ENCODE peak calls at places on chromosomes 4 and X, in seven cellular contexts. H is tibial nerve, C is right lobe of liver, Z is A549, X is erythroblast, F is vagina, R is spleen. P is an unnamed sample.

GRCh38 chr4:82745173-82745842 is 53.3 kb downstream of the SCD5 start:
- DNase-seq in X (no peak), F (no peak), R (no peak), Z (no peak), C (no peak), H (no peak), P (no peak)

GRCh38 chr4:61443813-61444510 is 243.8 kb downstream of the ADGRL3 start:
- DNase-seq in X (no peak), C (no peak), F (no peak), Z (no peak), R (no peak), H (no peak), P (no peak)

GRCh38 chrX:53073115-53073581 is 9.0 kb upstream of the TSPYL2 start:
- DNase-seq in X (no peak), F (no peak), H (no peak), C (no peak), Z (no peak), R (peak; percentile 55), P (no peak)

GRCh38 chr4:65242156-65242846 is 428.0 kb downstream of the EPHA5 start:
- DNase-seq in H (no peak), Z (no peak), F (no peak), C (no peak), X (no peak), R (no peak), P (no peak)

GRCh38 chr4:123007679-123008078 is 85.3 kb upstream of the NUDT6 start:
- DNase-seq in C (no peak), X (no peak), Z (no peak), H (no peak), R (no peak), F (no peak), P (no peak)

GRCh38 chr4:36189511-36190226 is 54.6 kb downstream of the ARAP2 start:
- DNase-seq in Z (no peak), H (no peak), F (no peak), R (no peak), C (no peak), X (no peak), P (no peak)

GRCh38 chrX:70613295-70613694 is 168.7 kb downstream of the DLG3 start:
- DNase-seq in Z (no peak), H (no peak), C (no peak), X (no peak), F (no peak), R (no peak), P (no peak)

GRCh38 chr4:64353904-64354303 is 55.3 kb downstream of the TECRL start:
- DNase-seq in Z (no peak), F (no peak), X (no peak), C (no peak), H (no peak), R (no peak), P (no peak)

GRCh38 chrX:56728321-56728720 is 722 bp upstream of the NBDY start:
- DNase-seq in R (no peak), X (no peak), C (no peak), H (no peak), Z (no peak), F (no peak), P (no peak)

GRCh38 chr4:168076989-168077725 is 15.2 kb upstream of the ANXA10 start:
- DNase-seq in Z (peak; percentile 4), C (peak; percentile 20), X (peak; percentile 48), H (peak; percentile 64), F (no peak), R (no peak), P (peak; percentile 84)

GRCh38 chr4:104906274-104906673 is 240.4 kb upstream of the TET2 start:
- DNase-seq in H (no peak), X (no peak), F (no peak), Z (no peak), R (no peak), C (no peak), P (no peak)

GRCh38 chr4:183797445-183798248 is 107.5 kb upstream of the STOX2 start:
- DNase-seq in F (no peak), R (peak; percentile 87), X (no peak), H (no peak), C (peak; percentile 34), Z (peak; percentile 17), P (peak; percentile 35)

GRCh38 chrX:72048515-72049455 is 82.9 kb downstream of the RTL5 start:
- DNase-seq in H (no peak), X (peak; percentile 33), F (no peak), Z (no peak), R (no peak), C (no peak), P (no peak)

GRCh38 chrX:135528274-135528673 is 7.8 kb downstream of the INTS6L start:
- DNase-seq in C (no peak), X (no peak), H (no peak), R (no peak), Z (no peak), F (no peak), P (no peak)

GRCh38 chr4:17650404-17650803 is 36.0 kb downstream of the MED28 start:
- DNase-seq in H (no peak), C (no peak), R (no peak), F (peak; percentile 34), X (no peak), Z (no peak), P (no peak)

GRCh38 chrX:131763674-131764073 is 219.8 kb downstream of the OR13H1 start:
- DNase-seq in C (peak; percentile 53), H (no peak), X (no peak), R (peak; percentile 79), F (peak; percentile 90), Z (peak; percentile 69), P (no peak)

GRCh38 chr4:2412885-2413716 is 5.3 kb downstream of the ZFYVE28 start:
- DNase-seq in H (no peak), F (no peak), X (peak; percentile 62), C (peak; percentile 77), R (peak; percentile 93), Z (peak; percentile 84), P (peak; percentile 84)
- TF ChIP-seq POLR2A in H (no peak), F (no peak), X (peak; percentile 38), C (peak; percentile 25), R (no peak), Z (peak; percentile 40), P (no peak)

GRCh38 chrX:85243761-85244410 is at the start of the genes SATL1 and ZNF711:
- DNase-seq in F (no peak), H (no peak), R (peak; percentile 70), Z (peak; percentile 14), C (peak; percentile 22), X (peak; percentile 65), P (peak; percentile 87)

GRCh38 chrX:85243155-85243554 is 424 bp downstream of the SATL1 start:
- DNase-seq in R (no peak), H (no peak), F (no peak), Z (no peak), X (peak; percentile 0), C (no peak), P (no peak)

DNA sequence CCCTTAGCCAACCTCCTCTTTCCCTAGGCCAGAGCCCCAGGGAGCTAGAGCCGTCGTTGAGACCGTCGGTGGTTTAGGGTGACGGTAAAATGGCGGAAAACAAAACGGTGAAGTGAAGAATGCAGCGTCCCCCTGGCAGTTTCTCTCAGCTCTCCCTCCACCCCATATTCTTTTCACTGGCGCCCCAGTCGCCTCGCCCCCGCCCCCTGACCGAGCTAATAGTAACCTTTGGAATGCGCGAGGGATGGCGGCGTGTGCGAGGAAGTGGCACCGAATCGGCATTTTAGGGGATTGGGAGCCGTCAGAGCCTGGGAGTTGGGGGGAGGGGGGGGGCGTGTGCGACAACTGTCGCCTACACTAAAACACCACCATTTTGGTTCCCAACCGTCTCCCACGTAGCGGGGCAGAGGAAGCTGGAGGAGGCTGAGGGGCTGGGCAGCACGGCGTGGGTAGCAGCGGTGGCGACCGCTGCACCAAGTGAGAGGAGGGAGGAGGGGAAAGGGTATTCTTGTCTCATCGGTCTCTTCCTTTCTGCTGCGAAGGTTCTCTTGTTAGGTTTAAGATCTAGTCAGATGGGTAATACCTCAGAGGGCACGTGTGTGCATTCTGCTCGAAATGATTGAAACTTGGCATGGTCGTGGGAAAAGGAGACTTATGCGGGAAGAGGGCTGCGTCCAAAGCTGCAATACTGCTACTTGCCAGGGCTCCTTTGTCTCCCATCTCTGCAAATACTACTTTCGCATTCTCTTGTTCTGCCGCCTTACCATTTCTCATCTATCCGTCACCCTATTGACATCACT is 820 bp downstream of the ZNF711 start:
- DNase-seq in Z (peak; percentile 5), R (peak; percentile 61), F (no peak), H (no peak), C (peak; percentile 9), X (peak; percentile 43), P (peak; percentile 16)
- TF ChIP-seq POLR2A in Z (no peak), R (no peak), F (no peak), H (no peak), C (no peak), X (no peak), P (no peak)

DNA sequence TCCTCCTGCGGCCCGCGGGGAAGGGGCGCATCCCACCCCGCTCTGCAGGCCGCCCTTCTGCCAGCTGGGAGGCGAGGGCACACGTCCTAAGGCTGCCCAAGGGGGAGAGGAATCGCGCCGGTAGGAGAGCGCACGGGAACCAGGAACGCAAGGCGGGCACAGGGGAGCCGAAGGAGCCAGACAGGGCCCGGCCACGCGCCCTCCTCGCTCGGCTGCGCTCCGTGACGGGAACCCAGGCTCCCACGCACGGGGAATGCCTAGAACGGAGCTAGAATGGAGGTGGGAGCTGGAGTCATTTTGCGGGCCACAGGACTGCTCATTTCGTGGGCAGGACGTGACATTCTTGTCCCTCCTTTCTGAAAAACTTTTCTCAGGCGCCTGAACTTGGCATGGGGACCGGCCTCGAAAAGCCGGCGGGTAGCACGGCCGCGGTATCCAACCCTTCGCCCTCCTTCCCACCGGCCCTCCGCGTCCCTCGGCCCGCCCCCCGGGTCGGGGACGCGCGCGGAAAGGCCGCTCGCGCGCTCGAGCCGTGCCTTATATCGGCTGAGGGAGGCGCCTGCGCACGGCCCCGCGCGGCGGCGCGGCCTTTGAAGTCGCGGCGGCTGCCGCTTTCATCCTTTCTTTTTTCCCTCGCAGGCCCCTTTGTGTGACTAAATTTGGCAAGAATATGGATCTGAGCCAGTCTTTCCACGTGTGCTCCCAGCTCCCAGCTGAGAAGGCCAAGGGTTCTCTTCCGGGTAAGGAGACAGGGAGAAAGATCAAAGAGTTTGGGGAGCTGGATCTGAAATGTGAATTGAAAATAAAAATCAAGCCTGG is 4.3 kb upstream of the LEF1 start:
- DNase-seq in Z (no peak), F (no peak), H (peak; percentile 20), C (peak; percentile 27), R (peak; percentile 86), X (peak; percentile 74), P (peak; percentile 72)
- TF ChIP-seq POLR2A in Z (no peak), F (no peak), H (no peak), C (no peak), R (no peak), X (no peak), P (no peak)

DNA sequence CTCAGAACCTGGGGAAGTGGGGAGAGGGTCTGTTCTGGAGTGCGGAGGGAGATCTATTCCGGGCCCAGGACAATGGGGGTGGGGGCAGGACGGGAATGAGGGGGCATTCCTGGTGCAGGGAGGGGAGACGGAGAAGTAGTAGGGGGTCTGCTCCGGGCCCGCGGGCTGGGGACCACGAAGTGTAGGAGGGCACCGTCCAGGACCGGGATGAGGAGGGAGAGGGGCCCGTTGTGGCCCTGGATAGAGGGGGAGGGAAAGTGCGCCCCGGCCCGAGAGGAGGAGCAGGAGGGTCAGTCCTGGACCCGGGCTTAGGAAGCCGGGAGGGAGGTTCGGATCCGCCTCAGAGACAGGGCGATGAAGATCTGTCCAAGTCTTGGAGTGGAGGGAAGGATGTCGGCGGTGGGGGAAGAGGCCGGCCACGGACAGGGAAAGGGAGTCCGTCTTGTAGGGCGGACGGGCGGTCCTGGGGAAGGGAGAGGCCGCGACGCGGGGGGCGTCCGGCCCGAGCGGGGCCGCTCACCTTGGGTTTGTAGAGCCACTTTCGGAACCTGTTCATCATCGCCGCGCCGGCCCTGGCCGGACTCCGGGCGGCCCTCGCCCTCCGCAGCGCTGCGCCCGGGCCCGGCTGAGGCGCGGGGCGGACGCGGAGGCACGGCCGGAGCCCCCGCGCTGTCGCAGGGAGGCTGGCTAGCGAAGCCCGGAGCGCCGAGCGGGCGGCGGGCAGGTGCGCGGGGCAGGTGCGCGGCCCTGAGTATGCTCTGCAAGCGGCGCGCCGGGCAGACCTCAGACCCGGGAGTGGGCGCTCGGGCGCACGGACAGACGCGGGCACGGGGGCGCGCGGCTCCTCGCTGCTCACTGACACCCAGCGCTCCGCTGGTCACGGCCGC is at the start of gene ZFYVE28:
- DNase-seq in F (no peak), X (peak; percentile 46), Z (peak; percentile 22), R (peak; percentile 86), H (no peak), C (peak; percentile 42), P (no peak)
- TF ChIP-seq POLR2A in F (no peak), X (no peak), Z (peak; percentile 39), R (no peak), H (peak; percentile 35), C (peak; percentile 51), P (no peak)

P was measured in testis.